ENCODE peak calls at places on chromosome 1, in ten cellular contexts. S is tibial artery; Y is cardiac muscle cell; I is esophagus squamous epithelium; H is hepatocyte; W is GM23248; L is adrenal gland; G is CD4-positive, CD25-positive, alpha-beta regulatory T cell; J is skeletal muscle cell; F is heart left ventricle. K is an unnamed sample.

GRCh38 chr1:32181563-32181962 is 2.1 kb downstream of the TXLNA start:
- DNase-seq in S (no peak), Y (no peak), I (no peak), H (no peak), W (peak; percentile 38), L (no peak), G (no peak), J (no peak), F (no peak), K (no peak)

GRCh38 chr1:229153955-229154548 is 116.9 kb upstream of the RAB4A start:
- DNase-seq in S (no peak), Y (no peak), I (no peak), H (no peak), W (no peak), L (no peak), G (no peak), J (no peak), F (no peak), K (no peak)

GRCh38 chr1:244778356-244778755 is 57.1 kb upstream of the COX20 start:
- DNase-seq in S (no peak), Y (peak; percentile 63), I (no peak), H (no peak), W (peak; percentile 87), L (no peak), G (no peak), J (peak; percentile 69), F (no peak), K (peak; percentile 52)

GRCh38 chr1:67227196-67227595 is 60.9 kb downstream of the IL23R start:
- DNase-seq in S (no peak), Y (peak; percentile 6), I (no peak), H (no peak), W (peak; percentile 28), L (no peak), G (no peak), J (no peak), F (no peak), K (no peak)

GRCh38 chr1:155697046-155697445 is 8.2 kb downstream of the DAP3 start:
- DNase-seq in S (no peak), Y (no peak), I (no peak), H (no peak), W (no peak), L (no peak), G (no peak), J (no peak), F (no peak), K (no peak)

GRCh38 chr1:228416217-228416971 is at the start of gene TRIM17:
- DNase-seq in S (no peak), Y (peak; percentile 44), I (no peak), H (peak; percentile 77), W (peak; percentile 37), L (no peak), G (peak; percentile 18), J (no peak), F (no peak), K (peak; percentile 40)

GRCh38 chr1:9822897-9823692 is 670 bp downstream of the CLSTN1 start:
- DNase-seq in S (no peak), Y (peak; percentile 32), I (no peak), H (no peak), W (peak; percentile 60), L (no peak), G (no peak), J (no peak), F (no peak), K (peak; percentile 70)

GRCh38 chr1:66443793-66444192 is 90.2 kb upstream of the SGIP1 start:
- DNase-seq in S (no peak), Y (peak; percentile 34), I (no peak), H (no peak), W (no peak), L (no peak), G (no peak), J (no peak), F (no peak), K (peak; percentile 42)

GRCh38 chr1:202957733-202958543 is at the start of gene ADIPOR1:
- DNase-seq in S (peak; percentile 95), Y (peak; percentile 87), I (peak; percentile 60), H (peak; percentile 96), W (peak; percentile 96), L (peak; percentile 92), G (peak; percentile 94), J (peak; percentile 50), F (peak; percentile 92), K (peak; percentile 89)

GRCh38 chr1:248243204-248243603 is 12.0 kb downstream of the OR2M4 start:
- DNase-seq in S (no peak), Y (peak; percentile 17), I (no peak), H (no peak), W (peak; percentile 61), L (peak; percentile 27), G (no peak), J (no peak), F (no peak), K (peak; percentile 63)

GRCh38 chr1:165629848-165630628 is 996 bp upstream of the MGST3 start:
- DNase-seq in S (no peak), Y (no peak), I (no peak), H (no peak), W (peak; percentile 39), L (no peak), G (no peak), J (no peak), F (no peak), K (no peak)

GRCh38 chr1:94801919-94802546 is 18.1 kb upstream of the SLC44A3 start:
- DNase-seq in S (no peak), Y (peak; percentile 90), I (no peak), H (peak; percentile 78), W (peak; percentile 91), L (peak; percentile 29), G (no peak), J (peak; percentile 83), F (peak; percentile 29), K (peak; percentile 90)

GRCh38 chr1:65229754-65230339 is 79.5 kb upstream of the DNAJC6 start:
- DNase-seq in S (no peak), Y (no peak), I (no peak), H (no peak), W (no peak), L (no peak), G (no peak), J (no peak), F (no peak), K (no peak)

GRCh38 chr1:224697888-224698450 is 81.9 kb downstream of the CNIH3 start:
- DNase-seq in S (no peak), Y (peak; percentile 29), I (no peak), H (no peak), W (peak; percentile 9), L (no peak), G (no peak), J (no peak), F (no peak), K (no peak)

GRCh38 chr1:53326088-53326597 is 1.7 kb downstream of the LRP8 start:
- DNase-seq in S (peak; percentile 91), Y (peak; percentile 90), I (peak; percentile 80), H (peak; percentile 85), W (peak; percentile 91), L (peak; percentile 95), G (peak; percentile 90), J (peak; percentile 72), F (peak; percentile 85), K (peak; percentile 98)

DNA sequence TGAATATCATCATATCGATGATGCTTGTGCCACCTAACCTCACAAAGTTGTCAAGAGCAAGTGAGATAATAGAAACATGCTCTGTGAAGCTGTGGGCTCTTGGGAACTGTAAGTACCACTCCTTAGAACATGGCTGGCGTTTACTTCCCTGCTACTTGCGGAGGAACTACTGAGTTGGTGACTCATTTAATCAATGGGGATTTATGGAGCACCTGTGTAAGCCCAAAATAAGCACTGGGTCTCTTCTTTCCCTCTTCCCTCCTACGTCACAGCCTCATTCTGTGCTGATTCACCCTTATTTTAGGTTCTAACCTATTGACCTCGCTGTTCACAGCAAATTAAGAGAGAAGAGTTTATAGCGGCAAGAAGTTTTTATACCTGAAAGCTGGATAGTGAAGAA is 52.9 kb downstream of the PRDM2 start:
- DNase-seq in S (no peak), Y (no peak), I (no peak), H (no peak), W (no peak), L (no peak), G (no peak), J (no peak), F (no peak), K (no peak)
- H3K4me3 ChIP-seq in S (no peak overlapping the region), Y (no peak overlapping the region), I (no peak overlapping the region), H (no peak overlapping the region), W (no peak overlapping the region), L (no peak overlapping the region), G (peak overlapping the region; percentile 94), J (no peak overlapping the region), F (no peak overlapping the region), K (no peak overlapping the region)

DNA sequence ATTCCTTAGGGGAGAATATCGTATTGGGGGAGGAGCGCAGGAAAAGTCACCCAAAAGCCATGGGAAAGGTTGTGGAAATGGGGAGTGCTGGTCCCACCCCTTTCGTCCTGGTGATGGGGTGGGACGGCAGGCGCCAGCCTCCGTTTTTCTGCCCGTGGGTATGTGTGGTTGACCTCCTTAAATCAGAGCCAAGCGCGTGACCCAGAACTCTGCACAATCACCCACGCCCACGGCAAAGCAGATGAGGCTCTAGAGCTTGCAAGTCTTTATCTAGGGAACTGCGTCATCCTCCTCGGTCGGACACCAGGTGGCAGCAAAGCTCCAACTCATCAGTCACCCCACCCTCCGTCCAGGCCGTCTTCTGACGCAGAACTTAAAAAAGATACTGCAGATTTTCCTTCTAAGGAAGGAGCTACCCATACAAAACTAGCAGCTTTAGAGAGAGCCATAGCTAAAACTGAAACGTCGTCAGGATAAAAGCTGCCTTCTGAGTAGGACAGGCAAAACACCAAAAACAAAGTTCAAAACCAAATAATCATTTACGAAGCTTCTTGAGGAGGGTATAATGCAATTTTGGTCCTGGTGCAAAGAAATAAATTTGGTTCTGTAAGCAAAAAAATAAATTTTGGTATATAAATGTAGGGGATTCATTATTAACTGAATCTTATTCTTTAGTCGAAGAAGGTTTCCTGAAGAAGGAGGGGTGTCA is 62.0 kb downstream of the TBX19 start:
- DNase-seq in S (peak; percentile 94), Y (peak; percentile 95), I (peak; percentile 46), H (peak; percentile 92), W (peak; percentile 94), L (peak; percentile 89), G (peak; percentile 75), J (peak; percentile 74), F (peak; percentile 89), K (peak; percentile 86)
- H3K4me3 ChIP-seq in S (peak overlapping the region; percentile 44), Y (no peak overlapping the region), I (peak overlapping the region; percentile 46), H (no peak overlapping the region), W (peak overlapping the region; percentile 36), L (no peak overlapping the region), G (peak overlapping the region; percentile 52), J (peak overlapping the region; percentile 23), F (peak overlapping the region; percentile 38), K (no peak overlapping the region)

GRCh38 chr1:2334883-2335534 is 56.3 kb downstream of the MORN1 start:
- DNase-seq in S (no peak), Y (no peak), I (no peak), H (no peak), W (no peak), L (no peak), G (no peak), J (no peak), F (no peak), K (no peak)
- H3K4me3 ChIP-seq in S (no peak overlapping the region), Y (no peak overlapping the region), I (peak overlapping the region; percentile 50), H (no peak overlapping the region), W (no peak overlapping the region), L (no peak overlapping the region), G (no peak overlapping the region), J (no peak overlapping the region), F (no peak overlapping the region), K (no peak overlapping the region)

DNA sequence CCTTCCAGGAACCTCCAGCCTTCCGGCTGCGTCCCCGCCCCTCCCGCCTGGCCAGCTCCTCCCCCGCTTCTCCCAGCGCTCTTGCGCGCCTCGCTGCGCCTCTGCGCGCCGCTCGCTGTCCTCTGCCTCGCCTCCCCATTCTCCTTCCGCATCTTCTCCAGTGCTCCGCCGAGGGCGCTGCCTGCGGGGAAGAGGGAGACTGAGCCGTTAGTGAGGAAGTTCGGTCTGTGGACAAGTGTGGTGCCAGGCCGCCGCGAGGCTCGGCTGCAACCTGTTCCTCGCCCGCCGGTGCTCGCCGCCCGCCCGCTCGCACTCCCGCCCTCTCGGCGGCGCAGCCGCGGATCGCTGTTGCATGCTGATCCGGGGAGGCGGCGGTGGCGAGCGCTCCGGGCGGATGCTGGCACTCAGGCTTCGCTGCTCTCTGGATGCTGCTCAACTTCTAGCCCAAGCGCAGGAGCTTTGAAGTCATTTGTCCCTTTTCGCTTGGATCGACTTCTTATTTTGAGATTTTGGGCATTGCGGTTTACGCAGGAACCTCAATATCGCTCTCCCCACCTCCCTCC is 715 bp upstream of the CACNA1E start:
- DNase-seq in S (no peak), Y (peak; percentile 17), I (no peak), H (peak; percentile 69), W (peak; percentile 53), L (no peak), G (no peak), J (no peak), F (no peak), K (peak; percentile 58)
- H3K4me3 ChIP-seq in S (peak overlapping the region; percentile 16), Y (peak overlapping the region; percentile 7), I (peak overlapping the region; percentile 57), H (peak overlapping the region; percentile 47), W (peak overlapping the region; percentile 57), L (no peak overlapping the region), G (no peak overlapping the region), J (peak overlapping the region; percentile 17), F (no peak overlapping the region), K (no peak overlapping the region)